ENCODE peak calls at places on chromosomes 12 and 14, in six cellular contexts. I, F, J, O, G and S are unnamed samples.

GRCh38 chr14:76313303-76313702 is 62.6 kb upstream of the ESRRB start:
- DNase-seq in I (no peak), F (no peak), J (peak), O (no peak), G (no peak), S (no peak)

GRCh38 chr12:51218607-51219161 is 822 bp upstream of the POU6F1 start:
- DNase-seq in I (peak), F (peak), J (peak), O (no peak), G (peak), S (no peak)

GRCh38 chr12:70641691-70642090 is 4.5 kb upstream of the PTPRB start:
- DNase-seq in I (no peak), F (no peak), J (no peak), O (no peak), G (no peak), S (no peak)

GRCh38 chr12:102415515-102415914 is 64.8 kb downstream of the IGF1 start:
- DNase-seq in I (no peak), F (no peak), J (no peak), O (no peak), G (no peak), S (no peak)

GRCh38 chr14:32576088-32576795 is 247.1 kb downstream of the AKAP6 start:
- DNase-seq in I (peak), F (no peak), J (no peak), O (peak), G (peak), S (peak)

GRCh38 chr12:25500651-25501050 is 52.4 kb downstream of the LMNTD1 start:
- DNase-seq in I (no peak), F (no peak), J (no peak), O (no peak), G (no peak), S (no peak)

GRCh38 chr14:38101679-38102078 is 106.0 kb upstream of the SSTR1 start:
- DNase-seq in I (no peak), F (no peak), J (no peak), O (no peak), G (no peak), S (no peak)

GRCh38 chr12:70467476-70467875 is 101.4 kb downstream of the KCNMB4 start:
- DNase-seq in I (no peak), F (no peak), J (no peak), O (no peak), G (no peak), S (no peak)

GRCh38 chr14:98912655-98913054 is 359.3 kb downstream of the BCL11B start:
- DNase-seq in I (no peak), F (no peak), J (no peak), O (no peak), G (no peak), S (no peak)

GRCh38 chr12:54039417-54040147 is 6.7 kb downstream of the HOXC5 start:
- DNase-seq in I (no peak), F (no peak), J (no peak), O (no peak), G (no peak), S (no peak)

GRCh38 chr14:23665302-23666016 is 29.3 kb downstream of the DHRS2 start:
- DNase-seq in I (no peak), F (no peak), J (no peak), O (no peak), G (no peak), S (no peak)

GRCh38 chr12:54853933-54854538 is at the start of gene MUCL1:
- DNase-seq in I (peak), F (peak), J (peak), O (peak), G (peak), S (peak)

GRCh38 chr14:51441001-51441400 is 201.0 kb downstream of the TMX1 start:
- DNase-seq in I (no peak), F (no peak), J (no peak), O (no peak), G (no peak), S (no peak)

GRCh38 chr12:45247589-45247988 is 31.7 kb downstream of the ANO6 start:
- DNase-seq in I (no peak), F (no peak), J (no peak), O (no peak), G (no peak), S (no peak)

GRCh38 chr12:130961921-130962326 is 8.2 kb downstream of the ADGRD1 start:
- DNase-seq in I (no peak), F (no peak), J (no peak), O (no peak), G (no peak), S (no peak)

GRCh38 chr14:34498684-34499412 is 36.8 kb upstream of the SPTSSA start:
- DNase-seq in I (no peak), F (no peak), J (no peak), O (peak), G (peak), S (no peak)

GRCh38 chr12:13204428-13204827 is 7.9 kb downstream of the EMP1 start:
- DNase-seq in I (no peak), F (no peak), J (no peak), O (no peak), G (no peak), S (no peak)

GRCh38 chr12:53171725-53172329 is 8.7 kb upstream of the ZNF740 start:
- DNase-seq in I (peak), F (no peak), J (no peak), O (no peak), G (peak), S (no peak)

GRCh38 chr12:2553388-2554126 is 241.2 kb upstream of the FKBP4 start:
- DNase-seq in I (no peak), F (no peak), J (no peak), O (no peak), G (no peak), S (no peak)

DNA sequence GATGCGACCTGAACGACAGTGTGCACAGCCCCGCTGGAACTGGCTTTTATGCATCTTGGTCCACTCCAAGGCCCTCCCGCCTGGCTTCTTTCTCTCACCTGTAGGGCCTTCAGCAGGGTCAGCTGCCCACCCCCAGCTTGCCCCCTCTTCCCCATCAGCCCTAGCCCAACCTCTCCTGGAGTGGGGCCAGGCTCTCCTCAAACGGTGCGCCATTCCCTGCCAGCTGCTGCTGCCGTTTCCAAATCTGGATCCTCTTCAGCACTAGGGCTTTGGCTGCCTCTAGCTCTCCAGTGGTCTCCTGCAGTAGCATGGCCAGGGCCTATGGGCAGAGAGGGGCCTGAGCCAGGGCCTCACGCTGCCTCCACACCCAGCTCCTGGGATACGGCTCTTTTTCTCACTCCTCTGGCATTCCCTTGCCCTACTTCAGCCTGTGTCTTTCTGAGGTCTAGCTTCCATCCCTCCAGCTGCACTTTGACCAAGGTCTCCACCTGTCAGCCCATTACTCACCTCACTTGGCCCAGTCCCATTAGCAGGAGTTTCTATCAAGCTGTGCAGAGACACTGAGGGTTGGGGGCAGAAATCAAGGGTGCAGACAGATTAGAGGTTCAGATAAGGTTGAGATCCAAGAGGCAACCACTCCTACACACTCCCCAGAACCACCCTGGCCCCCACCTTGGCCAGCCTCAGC is 5.0 kb downstream of the STAT6 start:
- DNase-seq in I (no peak), F (no peak), J (no peak), O (no peak), G (no peak), S (no peak)
- TF ChIP-seq SP1 in I (no peak), F (no peak), J (no peak), O (no peak), G (no peak), S (no peak)

GRCh38 chr12:107497231-107497630 is 188.4 kb upstream of the PWP1 start:
- DNase-seq in I (no peak), F (no peak), J (no peak), O (no peak), G (no peak), S (no peak)

GRCh38 chr12:107503851-107504502 is 181.6 kb upstream of the PWP1 start:
- DNase-seq in I (no peak), F (no peak), J (no peak), O (no peak), G (no peak), S (no peak)

GRCh38 chr12:107503129-107503850 is 182.3 kb upstream of the PWP1 start:
- DNase-seq in I (no peak), F (no peak), J (no peak), O (no peak), G (peak), S (no peak)

GRCh38 chr12:107501681-107502080 is 183.9 kb upstream of the PWP1 start:
- DNase-seq in I (no peak), F (no peak), J (no peak), O (no peak), G (no peak), S (no peak)

DNA sequence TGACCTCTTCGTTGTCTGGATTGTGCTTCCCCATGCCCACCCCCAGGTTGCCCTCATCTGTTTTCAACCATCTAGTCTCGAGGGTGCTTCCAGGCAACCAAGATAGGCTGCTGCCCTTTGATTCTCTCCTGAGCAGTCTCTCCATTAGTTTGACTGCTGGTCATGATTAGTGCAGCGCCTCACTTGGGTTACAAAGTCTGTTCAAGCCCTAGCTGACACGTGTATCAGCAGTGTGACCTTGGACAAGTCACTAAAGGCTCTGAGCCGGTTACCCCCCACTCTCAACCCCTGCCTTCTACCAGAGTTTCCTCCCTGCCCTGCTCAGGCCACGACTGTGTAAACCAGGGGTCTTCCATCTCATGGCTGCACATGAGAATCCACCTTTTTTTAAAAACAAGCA is 185.3 kb upstream of the PWP1 start:
- DNase-seq in I (no peak), F (no peak), J (no peak), O (no peak), G (no peak), S (no peak)
- TF ChIP-seq SP1 in I (no peak), F (no peak), J (no peak), O (no peak), G (no peak), S (no peak)

GRCh38 chr14:100048786-100049185 is 16.4 kb upstream of the EVL start:
- DNase-seq in I (no peak), F (no peak), J (no peak), O (no peak), G (no peak), S (no peak)

GRCh38 chr14:100049220-100049619 is 16.0 kb upstream of the EVL start:
- DNase-seq in I (no peak), F (no peak), J (no peak), O (no peak), G (peak), S (no peak)

GRCh38 chr14:100042328-100042727 is 22.9 kb upstream of the EVL start:
- DNase-seq in I (no peak), F (no peak), J (no peak), O (no peak), G (no peak), S (no peak)

GRCh38 chr14:100047600-100047999 is 17.6 kb upstream of the EVL start:
- DNase-seq in I (no peak), F (no peak), J (no peak), O (no peak), G (no peak), S (no peak)

DNA sequence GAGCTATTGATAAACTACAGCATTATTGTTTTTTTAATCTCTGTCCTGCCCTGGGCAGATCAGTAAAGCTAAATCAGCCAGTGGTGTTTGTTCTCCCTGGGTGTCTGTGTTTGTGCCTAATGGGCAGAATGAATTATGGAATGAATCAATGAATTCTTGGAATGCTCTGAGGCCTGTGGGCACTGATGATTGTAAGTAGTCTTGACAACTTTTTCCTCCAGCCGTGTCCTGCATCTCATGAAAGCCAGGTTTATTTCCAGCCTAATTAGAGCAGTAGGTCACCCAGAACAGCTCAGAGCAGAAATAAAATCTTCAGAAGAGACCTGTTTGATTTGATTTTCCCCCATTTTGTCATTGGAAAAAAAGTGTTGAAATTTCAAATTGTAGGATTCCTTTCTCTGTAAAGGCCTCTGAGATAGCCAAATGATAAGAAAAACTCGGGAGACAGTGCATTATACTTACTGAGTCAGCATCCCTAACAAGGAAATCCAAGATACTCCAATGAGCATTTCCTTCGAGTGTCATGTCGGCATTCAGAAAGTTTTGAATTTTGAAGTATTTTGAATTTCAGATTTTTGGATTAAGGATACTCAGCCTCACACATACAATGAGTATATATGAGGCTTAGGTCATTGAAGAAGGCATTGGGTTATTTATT is 19.4 kb upstream of the EVL start:
- DNase-seq in I (no peak), F (no peak), J (no peak), O (no peak), G (no peak), S (no peak)
- TF ChIP-seq SP1 in I (no peak), F (no peak), J (no peak), O (no peak), G (no peak), S (no peak)

GRCh38 chr12:110972870-110973269 is 52.5 kb upstream of the MYL2 start:
- DNase-seq in I (peak), F (no peak), J (no peak), O (no peak), G (no peak), S (no peak)

GRCh38 chr12:110966081-110966760 is 45.8 kb upstream of the MYL2 start:
- DNase-seq in I (no peak), F (no peak), J (no peak), O (no peak), G (no peak), S (no peak)

GRCh38 chr12:110965574-110965973 is 45.2 kb upstream of the MYL2 start:
- DNase-seq in I (peak), F (no peak), J (no peak), O (no peak), G (no peak), S (no peak)

GRCh38 chr12:110971189-110971920 is 51.0 kb upstream of the MYL2 start:
- DNase-seq in I (no peak), F (no peak), J (no peak), O (no peak), G (no peak), S (no peak)
- TF ChIP-seq SP1 in I (no peak), F (no peak), J (no peak), O (no peak), G (no peak), S (no peak)

GRCh38 chr14:59358105-59358504 is 107.1 kb downstream of the GPR135 start:
- DNase-seq in I (no peak), F (no peak), J (peak), O (peak), G (peak), S (no peak)
- TF ChIP-seq SP1 in I (no peak), F (no peak), J (no peak), O (peak), G (no peak), S (no peak)